ENCODE peak calls at places on chromosomes 2 and 18, in eight cellular contexts. N is cardiac muscle cell, G is dorsolateral prefrontal cortex, E is esophagus squamous epithelium, X is hepatocyte, O is Peyer's patch, U is colonic mucosa, Y is GM23338. Z is an unnamed sample.
A peak's percentile ranks its signal among the peaks of the same experiment; 100 is the strongest.

GRCh38 chr2:50720695-50721314 is 311.1 kb downstream of the NRXN1 start:
- DNase-seq in N (peak; percentile 18), G (no peak), E (no peak), X (no peak), O (no peak), U (no peak), Y (peak; percentile 78), Z (no peak)

GRCh38 chr2:190841707-190842505 is 38.7 kb upstream of the GLS start:
- DNase-seq in N (no peak), G (no peak), E (no peak), X (no peak), O (no peak), U (no peak), Y (no peak), Z (no peak)

GRCh38 chr18:14999085-14999975 is 251.4 kb downstream of the ANKRD30B start:
- DNase-seq in N (no peak), G (no peak), E (no peak), X (no peak), O (no peak), U (no peak), Y (no peak), Z (no peak)

GRCh38 chr2:207897541-207898353 is 127.6 kb downstream of the PLEKHM3 start:
- DNase-seq in N (no peak), G (no peak), E (no peak), X (no peak), O (no peak), U (peak; percentile 30), Y (no peak), Z (no peak)

GRCh38 chr2:224121406-224122067 is 82.5 kb upstream of the SERPINE2 start:
- DNase-seq in N (no peak), G (no peak), E (no peak), X (no peak), O (no peak), U (no peak), Y (no peak), Z (no peak)

GRCh38 chr2:98293931-98294687 is 52.1 kb upstream of the CNGA3 start:
- DNase-seq in N (no peak), G (no peak), E (no peak), X (no peak), O (no peak), U (no peak), Y (no peak), Z (no peak)

GRCh38 chr2:223383315-223383714 is 218.8 kb downstream of the SCG2 start:
- DNase-seq in N (no peak), G (no peak), E (no peak), X (no peak), O (no peak), U (no peak), Y (no peak), Z (no peak)

GRCh38 chr18:68662779-68663178 is 52.1 kb downstream of the TMX3 start:
- DNase-seq in N (no peak), G (no peak), E (no peak), X (no peak), O (no peak), U (no peak), Y (peak; percentile 28), Z (no peak)

GRCh38 chr2:126916744-126917143 is 18.1 kb downstream of the TEX51 start:
- DNase-seq in N (no peak), G (no peak), E (no peak), X (no peak), O (no peak), U (peak; percentile 8), Y (no peak), Z (no peak)

GRCh38 chr2:9018534-9018933 is 15.1 kb upstream of the MBOAT2 start:
- DNase-seq in N (no peak), G (no peak), E (no peak), X (no peak), O (no peak), U (no peak), Y (no peak), Z (no peak)

GRCh38 chr2:25178976-25179375 is 10.6 kb upstream of the POMC start:
- DNase-seq in N (no peak), G (peak; percentile 16), E (no peak), X (no peak), O (no peak), U (no peak), Y (no peak), Z (no peak)

GRCh38 chr2:234290671-234291070 is 206.2 kb downstream of the ARL4C start:
- DNase-seq in N (no peak), G (no peak), E (no peak), X (no peak), O (peak; percentile 80), U (no peak), Y (no peak), Z (no peak)

GRCh38 chr2:111662771-111663470 is 221.1 kb downstream of the ANAPC1 start:
- DNase-seq in N (no peak), G (no peak), E (no peak), X (no peak), O (no peak), U (peak; percentile 18), Y (no peak), Z (no peak)

GRCh38 chr18:37534627-37535026 is 31.0 kb downstream of the CELF4 start:
- DNase-seq in N (no peak), G (no peak), E (no peak), X (no peak), O (no peak), U (no peak), Y (no peak), Z (no peak)

GRCh38 chr2:239167011-239167673 is 233.7 kb downstream of the HDAC4 start:
- DNase-seq in N (no peak), G (peak; percentile 29), E (no peak), X (no peak), O (no peak), U (no peak), Y (no peak), Z (no peak)

GRCh38 chr2:58834404-58834803 is 593.3 kb upstream of the FANCL start:
- DNase-seq in N (peak; percentile 77), G (no peak), E (no peak), X (peak; percentile 61), O (no peak), U (no peak), Y (peak; percentile 89), Z (no peak)

GRCh38 chr2:11719230-11719977 is 27.0 kb upstream of the LPIN1 start:
- DNase-seq in N (no peak), G (no peak), E (no peak), X (no peak), O (no peak), U (no peak), Y (no peak), Z (peak; percentile 80)
- H3K4me3 ChIP-seq in N (no peak overlapping the region), G (peak overlapping the region; percentile 6), E (no peak overlapping the region), X (no peak overlapping the region), O (no peak overlapping the region), U (no peak overlapping the region), Y (no peak overlapping the region), Z (peak overlapping the region; percentile 20)

DNA sequence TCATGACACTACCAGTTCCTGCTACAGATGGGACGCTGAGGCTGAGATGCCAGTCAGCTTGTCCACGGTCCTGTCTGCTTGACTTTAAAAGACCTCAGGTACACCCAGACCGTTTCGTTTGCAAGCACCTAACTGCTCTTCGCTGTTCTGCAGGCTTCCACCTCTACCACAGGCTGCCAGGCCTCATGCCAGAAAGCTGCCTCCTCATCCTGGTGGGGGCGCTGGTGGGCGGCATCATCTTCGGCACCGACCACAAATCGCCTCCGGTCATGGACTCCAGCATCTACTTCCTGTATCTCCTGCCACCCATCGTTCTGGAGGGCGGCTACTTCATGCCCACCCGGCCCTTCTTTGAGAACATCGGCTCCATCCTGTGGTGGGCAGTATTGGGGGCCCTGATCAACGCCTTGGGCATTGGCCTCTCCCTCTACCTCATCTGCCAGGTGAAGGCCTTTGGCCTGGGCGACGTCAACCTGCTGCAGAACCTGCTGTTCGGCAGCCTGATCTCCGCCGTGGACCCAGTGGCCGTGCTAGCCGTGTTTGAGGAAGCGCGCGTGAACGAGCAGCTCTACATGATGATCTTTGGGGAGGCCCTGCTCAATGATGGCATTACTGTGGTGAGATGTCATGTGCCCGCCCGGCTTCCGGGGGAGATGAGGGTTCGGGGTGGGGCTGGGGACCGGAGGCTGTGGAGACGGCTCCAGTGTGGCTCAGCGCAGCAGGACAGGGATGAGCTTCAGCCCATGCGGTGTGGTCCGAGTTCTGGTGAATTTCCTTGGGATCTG is 5.9 kb downstream of the SLC9A4 start:
- DNase-seq in N (no peak), G (no peak), E (no peak), X (no peak), O (no peak), U (no peak), Y (peak; percentile 37), Z (no peak)
- TF ChIP-seq CTCF in N (no peak), G (no peak), E (no peak), X (no peak), O (no peak), U (no peak), Y (peak; percentile 50), Z (no peak)

GRCh38 chr2:26838121-26838906 is 9.6 kb upstream of the DPYSL5 start:
- DNase-seq in N (peak; percentile 70), G (no peak), E (no peak), X (peak; percentile 42), O (no peak), U (no peak), Y (peak; percentile 68), Z (no peak)
- H3K27me3 ChIP-seq in N (peaks cover 28% of the 10 kb centered on the region), G (no peaks in the 10 kb centered on the region), E (peaks cover 81% of the 10 kb centered on the region), X (peaks cover 26% of the 10 kb centered on the region), O (no peaks in the 10 kb centered on the region), U (no peaks in the 10 kb centered on the region), Y (no peaks in the 10 kb centered on the region), Z (no peaks in the 10 kb centered on the region)

GRCh38 chr2:205546417-205546816 is 135.9 kb upstream of the NRP2 start:
- DNase-seq in N (peak; percentile 20), G (no peak), E (no peak), X (no peak), O (no peak), U (no peak), Y (no peak), Z (no peak)

GRCh38 chr2:205540066-205540465 is 142.2 kb upstream of the NRP2 start:
- DNase-seq in N (no peak), G (no peak), E (no peak), X (no peak), O (no peak), U (no peak), Y (no peak), Z (no peak)

GRCh38 chr2:205543937-205544702 is 138.2 kb upstream of the NRP2 start:
- DNase-seq in N (no peak), G (no peak), E (no peak), X (no peak), O (no peak), U (no peak), Y (no peak), Z (no peak)

GRCh38 chr2:205543262-205543843 is 138.9 kb upstream of the NRP2 start:
- DNase-seq in N (no peak), G (no peak), E (no peak), X (no peak), O (no peak), U (no peak), Y (no peak), Z (no peak)

GRCh38 chr2:205545971-205546370 is 136.3 kb upstream of the NRP2 start:
- DNase-seq in N (no peak), G (no peak), E (no peak), X (no peak), O (no peak), U (no peak), Y (peak; percentile 20), Z (no peak)
- H3K4me3 ChIP-seq in N (no peak overlapping the region), G (no peak overlapping the region), E (no peak overlapping the region), X (no peak overlapping the region), O (no peak overlapping the region), U (no peak overlapping the region), Y (no peak overlapping the region), Z (no peak overlapping the region)

DNA sequence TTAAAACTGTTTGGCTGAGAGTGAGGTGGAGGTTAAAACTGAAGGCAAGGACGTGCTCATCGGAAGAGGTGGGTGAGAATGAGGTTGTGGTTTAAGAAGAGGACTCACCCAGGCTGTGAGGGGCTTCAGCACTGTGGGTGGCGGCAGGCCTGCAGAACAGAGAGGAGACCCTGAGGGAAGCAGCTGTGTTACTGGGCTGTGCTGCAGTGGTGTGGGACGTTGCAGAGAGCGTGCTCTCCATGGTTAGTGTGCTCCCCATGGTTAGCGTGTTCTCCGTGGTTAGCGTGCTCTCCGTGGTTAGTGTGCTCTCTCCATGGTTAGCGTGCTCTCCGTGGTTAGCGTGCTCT is 68.6 kb upstream of the NFATC1 start:
- DNase-seq in N (no peak), G (no peak), E (no peak), X (no peak), O (no peak), U (no peak), Y (no peak), Z (no peak)
- TF ChIP-seq CTCF in N (no peak), G (no peak), E (no peak), X (no peak), O (no peak), U (no peak), Y (no peak), Z (no peak)